ENCODE peak calls at places on chromosomes 2 and 18, in four cellular contexts. T, U, E and W are unnamed samples.

GRCh38 chr2:36530983-36531354 is 67.0 kb downstream of the FEZ2 start:
- DNase-seq in T (no peak), U (no peak), E (peak), W (no peak)

GRCh38 chr2:172096661-172097547 is 5.8 kb downstream of the DLX2 start:
- DNase-seq in U (peak), E (peak), T (peak), W (peak)

GRCh38 chr18:6605115-6605869 is 124.2 kb upstream of the ARHGAP28 start:
- DNase-seq in U (no peak), E (peak), T (no peak), W (no peak)

GRCh38 chr18:80023173-80023572 is 11.1 kb upstream of the RBFA start:
- DNase-seq in U (no peak), E (no peak), T (no peak), W (no peak)

GRCh38 chr2:128535928-128536327 is 217.3 kb upstream of the HS6ST1 start:
- DNase-seq in E (peak), U (no peak), T (peak), W (no peak)

GRCh38 chr2:182914852-182915251 is 48.4 kb upstream of the FRZB start:
- DNase-seq in U (no peak), T (no peak), E (no peak), W (no peak)

GRCh38 chr2:54013996-54014395 is 43.2 kb upstream of the PSME4 start:
- DNase-seq in T (no peak), U (no peak), E (no peak), W (no peak)

GRCh38 chr2:37323770-37324535 is 680 bp downstream of the PRKD3 start:
- DNase-seq in U (peak), E (peak), T (no peak), W (no peak)

GRCh38 chr2:67828066-67828465 is 234.7 kb downstream of the C1D start:
- DNase-seq in T (no peak), E (no peak), U (no peak), W (no peak)

GRCh38 chr2:71600572-71600971 is 147.2 kb downstream of the DYSF start:
- DNase-seq in U (no peak), T (no peak), E (no peak), W (no peak)

GRCh38 chr2:12679550-12680072 is 37.1 kb upstream of the TRIB2 start:
- DNase-seq in U (no peak), T (no peak), E (no peak), W (no peak)

GRCh38 chr2:240351088-240351741 is 84.2 kb upstream of the GPC1 start:
- DNase-seq in T (no peak), U (peak), E (no peak), W (peak)

GRCh38 chr18:24112874-24113615 is 25.8 kb upstream of the CABYR start:
- DNase-seq in E (peak), U (no peak), T (no peak), W (no peak)

GRCh38 chr2:239679755-239680154 is 278.9 kb upstream of the HDAC4 start:
- DNase-seq in T (no peak), E (no peak), U (peak), W (no peak)

GRCh38 chr2:151765760-151766159 is 31.5 kb upstream of the NEB start:
- DNase-seq in U (no peak), T (no peak), E (no peak), W (no peak)